ENCODE peak calls at places on chromosomes 12 and 14, in eight cellular contexts. E, Q, W, M, R, B, D and U are unnamed samples. For H3K27me3, the result is how much of the 10 kb centered on the place peaks cover.

GRCh38 chr12:81043979-81044740 is 33.7 kb upstream of the ACSS3 start:
- DNase-seq in W (no peak), M (no peak), D (no peak), R (no peak), B (no peak), Q (no peak), E (no peak), U (no peak)

GRCh38 chr14:103629503-103630121 is 601 bp downstream of the KLC1 start:
- DNase-seq in D (peak), W (peak), B (peak), Q (peak), E (peak), M (peak), R (peak), U (peak)

GRCh38 chr12:63846249-63846967 is 1.9 kb downstream of the SRGAP1 start:
- DNase-seq in R (no peak), D (no peak), E (no peak), W (no peak), Q (no peak), B (no peak), M (no peak), U (no peak)

GRCh38 chr14:104582649-104583048 is 3.1 kb downstream of the C14orf180 start:
- DNase-seq in M (peak), Q (peak), E (no peak), W (no peak), D (no peak), B (peak), R (peak), U (peak)

GRCh38 chr14:23544511-23545447 is 6.8 kb downstream of the ZFHX2 start:
- DNase-seq in M (no peak), W (peak), Q (peak), B (peak), E (no peak), D (no peak), R (no peak), U (peak)

GRCh38 chr12:48794870-48795269 is 6.0 kb upstream of the ADCY6 start:
- DNase-seq in E (no peak), D (no peak), B (no peak), W (no peak), R (no peak), M (no peak), Q (no peak), U (no peak)

GRCh38 chr12:65364021-65364420 is 85.5 kb downstream of the MSRB3 start:
- DNase-seq in Q (no peak), E (no peak), M (no peak), R (no peak), W (no peak), B (no peak), D (no peak), U (no peak)

GRCh38 chr12:132465269-132466190 is 24.4 kb upstream of the FBRSL1 start:
- DNase-seq in B (peak), E (no peak), W (no peak), D (no peak), M (peak), R (no peak), Q (no peak), U (no peak)

GRCh38 chr14:97053941-97054340 is 256.8 kb downstream of the VRK1 start:
- DNase-seq in D (no peak), E (no peak), Q (no peak), M (no peak), R (no peak), W (no peak), B (no peak), U (no peak)

GRCh38 chr12:115966376-115966775 is 311.1 kb downstream of the MED13L start:
- DNase-seq in E (no peak), B (no peak), Q (no peak), M (no peak), R (no peak), W (no peak), D (no peak), U (no peak)

GRCh38 chr14:35883677-35884293 is 57.6 kb downstream of the BRMS1L start:
- DNase-seq in E (no peak), R (no peak), B (no peak), M (peak), W (no peak), Q (no peak), D (no peak), U (no peak)

GRCh38 chr12:108302034-108302433 is 37.1 kb downstream of the CMKLR1 start:
- DNase-seq in D (no peak), Q (no peak), B (no peak), W (no peak), M (no peak), R (no peak), E (peak), U (no peak)

GRCh38 chr14:59870277-59871165 is at the start of gene RTN1:
- DNase-seq in M (peak), B (peak), R (no peak), Q (peak), E (peak), W (peak), D (peak), U (peak)

GRCh38 chr14:90019824-90020523 is 41.8 kb upstream of the KCNK13 start:
- DNase-seq in M (no peak), R (no peak), W (no peak), Q (no peak), D (no peak), E (no peak), B (no peak), U (no peak)

GRCh38 chr14:94008234-94008633 is 11.1 kb downstream of the CCDC197 start:
- DNase-seq in R (no peak), D (no peak), Q (no peak), E (no peak), M (no peak), B (no peak), W (no peak), U (no peak)

GRCh38 chr14:100615736-100616695 is 28.8 kb upstream of the BEGAIN start:
- DNase-seq in W (no peak), R (peak), E (peak), D (no peak), M (no peak), B (no peak), Q (no peak), U (peak)

GRCh38 chr14:100438678-100439592 is 115.8 kb downstream of the SLC25A47 start:
- DNase-seq in D (peak), W (peak), E (peak), M (no peak), R (peak), Q (no peak), B (no peak), U (no peak)

GRCh38 chr12:57135487-57135886 is 7.2 kb downstream of the LRP1 start:
- DNase-seq in D (no peak), M (no peak), R (peak), W (no peak), B (peak), E (peak), Q (peak), U (no peak)

GRCh38 chr14:55398679-55399078 is 13.0 kb downstream of the ATG14 start:
- DNase-seq in Q (no peak), B (no peak), W (no peak), D (no peak), M (no peak), R (peak), E (no peak), U (peak)
- H3K27ac ChIP-seq in Q (peak), B (peak), W (no peak), D (no peak), M (no peak), R (peak), E (no peak), U (peak)

DNA sequence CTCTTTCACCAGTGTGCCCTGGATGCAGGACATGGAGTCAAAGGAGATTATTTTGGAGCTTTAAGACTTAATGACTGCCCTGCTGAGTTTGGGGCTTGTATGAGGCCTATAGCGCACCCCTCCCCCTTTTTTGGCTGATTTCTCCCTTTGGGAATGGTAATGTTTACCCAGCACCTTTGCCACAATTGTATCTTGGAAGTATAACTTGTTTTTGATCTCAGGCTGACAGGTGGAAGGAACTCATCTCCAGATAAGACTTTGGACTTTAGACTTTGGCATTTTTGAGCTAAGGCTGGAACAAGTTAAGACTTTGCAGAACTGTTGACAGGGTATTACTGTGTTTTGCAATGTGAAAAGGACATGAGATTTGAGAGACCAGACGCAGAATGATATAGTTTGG is 110.5 kb downstream of the DERA start:
- DNase-seq in B (no peak), M (no peak), R (no peak), E (no peak), D (no peak), W (peak), Q (no peak), U (no peak)
- H3K27me3 ChIP-seq in B (under half), M (under half), R (under half), E (under half), D (under half), W (under half), Q (under half), U (under half)

GRCh38 chr14:37591311-37591940 is 3.6 kb downstream of the FOXA1 start:
- DNase-seq in R (no peak), B (no peak), Q (no peak), E (no peak), W (peak), D (no peak), M (no peak), U (no peak)
- TF ChIP-seq CTCF in R (no peak), B (no peak), Q (no peak), E (no peak), W (peak), D (no peak), M (peak), U (no peak)

DNA sequence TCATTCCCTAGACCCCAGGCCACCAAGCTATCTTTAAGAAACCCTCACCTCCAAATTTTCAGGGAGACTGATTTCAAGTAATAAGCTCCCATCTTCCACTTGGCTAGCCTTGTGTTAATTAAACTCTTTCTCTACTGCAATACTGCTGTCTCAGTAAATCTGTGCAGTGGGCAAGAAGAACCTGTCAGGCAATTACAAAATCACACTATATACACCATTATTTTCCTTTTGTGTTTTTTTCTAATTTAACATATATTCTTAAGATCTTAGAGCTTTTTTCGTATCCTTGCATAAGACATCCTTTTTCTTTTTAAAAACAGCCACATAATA is 7.7 kb upstream of the GOLGA5 start:
- DNase-seq in B (no peak), E (no peak), M (no peak), D (no peak), Q (no peak), W (no peak), R (no peak), U (no peak)
- H3K27ac ChIP-seq in B (no peak), E (no peak), M (no peak), D (peak), Q (peak), W (peak), R (peak), U (peak)

GRCh38 chr12:52628841-52629240 is 10.5 kb upstream of the KRT73 start:
- DNase-seq in W (no peak), E (no peak), R (no peak), B (no peak), D (no peak), Q (no peak), M (no peak), U (no peak)
- H3K27me3 ChIP-seq in W (under half), E (under half), R (under half), B (under half), D (under half), Q (under half), M (half or more), U (under half)